ENCODE peak calls at places on chromosomes 16 and 17, in four cellular contexts. S is HCT116, V is K562, N is HepG2. G is an unnamed sample.

GRCh38 chr17:75799402-75799801 is 14.8 kb downstream of the UNK start:
- DNase-seq in S (no peak), N (no peak), V (peak; percentile 27), G (no peak)

GRCh38 chr17:4548721-4549531 is 6.3 kb downstream of the MYBBP1A start:
- DNase-seq in V (no peak), S (no peak), N (no peak), G (no peak)

GRCh38 chr16:75218256-75219076 is at the start of gene CTRB1:
- DNase-seq in N (no peak), S (no peak), V (no peak), G (no peak)

GRCh38 chr17:1234455-1234854 is 35.8 kb upstream of the BHLHA9 start:
- DNase-seq in S (no peak), V (no peak), N (no peak), G (no peak)

GRCh38 chr16:31451681-31452351 is 7.5 kb upstream of the ARMC5 start:
- DNase-seq in V (peak; percentile 65), N (peak; percentile 81), S (peak; percentile 65), G (no peak)

GRCh38 chr16:88842308-88842756 is 14.4 kb downstream of the GALNS start:
- DNase-seq in S (no peak), V (no peak), N (no peak), G (no peak)

GRCh38 chr16:30948087-30948955 is 547 bp upstream of the ORAI3 start:
- DNase-seq in N (peak; percentile 82), V (peak; percentile 73), S (peak; percentile 92), G (no peak)

GRCh38 chr17:16286947-16287562 is 66.2 kb downstream of the CENPV start:
- DNase-seq in S (no peak), V (no peak), N (no peak), G (peak; percentile 12)

GRCh38 chr16:4749700-4750257 is 15.4 kb downstream of the DNAAF8 start:
- DNase-seq in V (no peak), N (no peak), S (no peak), G (no peak)

GRCh38 chr16:1920727-1921155 is 2.5 kb upstream of the HS3ST6 start:
- DNase-seq in V (peak; percentile 83), N (no peak), S (no peak), G (no peak)

GRCh38 chr16:28301154-28301553 is 8.8 kb downstream of the SBK1 start:
- DNase-seq in V (no peak), S (no peak), N (no peak), G (no peak)

GRCh38 chr16:4369006-4369766 is 2.5 kb upstream of the VASN start:
- DNase-seq in N (no peak), S (no peak), V (no peak), G (no peak)

GRCh38 chr17:17959520-17960361 is 12.5 kb downstream of the TOM1L2 start:
- DNase-seq in N (no peak), S (no peak), V (no peak), G (peak; percentile 69)

GRCh38 chr17:43676471-43676870 is 14.7 kb upstream of the MEOX1 start:
- DNase-seq in V (no peak), S (no peak), N (peak; percentile 25), G (no peak)

GRCh38 chr16:51500306-51500705 is 349.2 kb upstream of the SALL1 start:
- DNase-seq in S (no peak), N (no peak), V (no peak), G (no peak)

GRCh38 chr16:51388516-51388951 is 237.5 kb upstream of the SALL1 start:
- DNase-seq in N (no peak), S (no peak), V (no peak), G (no peak)

GRCh38 chr16:970379-970765 is 412 bp downstream of the LMF1 start:
- DNase-seq in S (no peak), V (no peak), N (no peak), G (no peak)

GRCh38 chr16:89308391-89309333 is 91.2 kb downstream of the ZNF778 start:
- DNase-seq in S (no peak), V (peak; percentile 65), N (no peak), G (no peak)

GRCh38 chr17:32780721-32781120 is 96.2 kb downstream of the MYO1D start:
- DNase-seq in N (no peak), V (no peak), S (no peak), G (no peak)

GRCh38 chr17:61362852-61363600 is 36.6 kb upstream of the TBX2 start:
- DNase-seq in V (no peak), S (no peak), N (peak; percentile 57), G (no peak)

GRCh38 chr16:67942200-67942509 is 1.8 kb downstream of the LCAT start:
- DNase-seq in V (peak; percentile 64), N (peak; percentile 61), S (no peak), G (no peak)

GRCh38 chr17:64001091-64001579 is 3.0 kb downstream of the PRR29 start:
- DNase-seq in V (peak; percentile 5), S (no peak), N (no peak), G (no peak)

GRCh38 chr16:85524630-85525463 is 88.3 kb upstream of the GSE1 start:
- DNase-seq in S (no peak), V (no peak), N (peak; percentile 85), G (no peak)

GRCh38 chr16:73025111-73025505 is 22.8 kb downstream of the ZFHX3 start:
- DNase-seq in V (no peak), S (no peak), N (no peak), G (no peak)

GRCh38 chr16:85399583-85400284 is 213.4 kb upstream of the GSE1 start:
- DNase-seq in N (no peak), S (no peak), V (no peak), G (no peak)

GRCh38 chr16:72480926-72481325 is 309.0 kb upstream of the PMFBP1 start:
- DNase-seq in S (no peak), N (no peak), V (no peak), G (no peak)

GRCh38 chr16:81647527-81647926 is 131.6 kb upstream of the PLCG2 start:
- DNase-seq in S (peak; percentile 76), V (peak; percentile 59), N (no peak), G (peak; percentile 36)

GRCh38 chr17:3641014-3641413 is 4.5 kb downstream of the CTNS start:
- DNase-seq in V (no peak), N (no peak), S (no peak), G (no peak)

GRCh38 chr17:16583781-16584180 is 14.8 kb upstream of the ZNF287 start:
- DNase-seq in S (no peak), V (no peak), N (no peak), G (no peak)

GRCh38 chr17:50697076-50697475 is 10.6 kb downstream of the ANKRD40 start:
- DNase-seq in V (no peak), N (no peak), S (no peak), G (no peak)

GRCh38 chr16:77967054-77968035 is 55.0 kb upstream of the CLEC3A start:
- DNase-seq in N (no peak), V (no peak), S (no peak), G (no peak)

GRCh38 chr17:64118452-64118979 is 11.4 kb downstream of the ERN1 start:
- DNase-seq in N (no peak), V (peak; percentile 60), S (no peak), G (no peak)

GRCh38 chr16:55711959-55712876 is 56.4 kb downstream of the SLC6A2 start:
- DNase-seq in V (peak; percentile 73), S (peak; percentile 31), N (peak; percentile 61), G (peak; percentile 17)

GRCh38 chr16:66478733-66479511 is 51.8 kb downstream of the BEAN1 start:
- DNase-seq in N (peak; percentile 63), S (peak; percentile 54), V (peak; percentile 78), G (peak; percentile 39)

DNA sequence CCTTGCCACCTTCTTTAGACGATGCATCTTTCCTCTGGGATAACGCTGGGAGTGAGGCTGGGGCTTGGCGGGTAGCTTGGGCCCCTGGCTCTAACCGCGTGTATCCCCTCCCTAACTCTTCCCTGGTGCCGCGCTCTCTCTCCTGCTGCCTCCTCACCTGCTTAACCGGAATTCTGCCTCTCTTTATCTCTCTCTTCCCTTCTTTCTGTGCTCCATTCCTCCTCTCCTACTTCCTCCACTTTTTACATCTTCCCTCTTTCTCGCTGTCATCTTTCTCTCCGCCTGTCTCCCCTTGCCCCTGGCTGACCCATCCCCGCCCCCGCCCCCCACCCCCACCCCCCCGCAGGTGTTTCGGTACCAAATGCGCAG is 2.7 kb downstream of the LHX1 start:
- DNase-seq in N (no peak), S (no peak), V (no peak), G (no peak)
- H3K4me3 ChIP-seq in N (no peak overlapping the region), S (no peak overlapping the region), V (no peak overlapping the region), G (peak overlapping the region; percentile 84)

GRCh38 chr16:69145658-69146057 is 13.2 kb downstream of the UTP4 start:
- DNase-seq in S (no peak), N (no peak), V (no peak), G (no peak)
- TF ChIP-seq TCF7L2 in S (no peak), N (no peak), V (no peak), G (no peak)

DNA sequence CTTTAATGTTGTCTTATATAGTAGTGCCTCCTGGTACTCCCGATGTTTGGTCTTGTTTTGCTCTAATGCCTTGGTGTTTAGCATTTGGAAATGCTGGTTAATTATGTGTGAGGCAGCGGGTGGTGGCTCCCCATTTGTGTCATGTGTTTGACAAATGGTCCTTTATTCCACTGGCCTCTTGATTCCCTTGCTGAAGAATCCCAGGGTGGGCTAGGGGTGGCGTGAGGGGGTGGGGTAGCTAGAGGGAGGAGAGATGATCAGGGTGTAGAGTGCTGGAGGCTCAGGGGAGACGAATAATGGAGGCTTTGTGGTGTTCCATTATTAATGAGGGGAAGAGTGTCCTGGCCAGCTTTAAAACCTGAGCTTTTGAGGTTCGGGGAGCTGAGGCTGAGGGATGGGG is 5.4 kb downstream of the DYNLL2 start:
- DNase-seq in S (no peak), N (no peak), V (peak; percentile 10), G (no peak)
- H3K4me3 ChIP-seq in S (no peak overlapping the region), N (no peak overlapping the region), V (no peak overlapping the region), G (no peak overlapping the region)

DNA sequence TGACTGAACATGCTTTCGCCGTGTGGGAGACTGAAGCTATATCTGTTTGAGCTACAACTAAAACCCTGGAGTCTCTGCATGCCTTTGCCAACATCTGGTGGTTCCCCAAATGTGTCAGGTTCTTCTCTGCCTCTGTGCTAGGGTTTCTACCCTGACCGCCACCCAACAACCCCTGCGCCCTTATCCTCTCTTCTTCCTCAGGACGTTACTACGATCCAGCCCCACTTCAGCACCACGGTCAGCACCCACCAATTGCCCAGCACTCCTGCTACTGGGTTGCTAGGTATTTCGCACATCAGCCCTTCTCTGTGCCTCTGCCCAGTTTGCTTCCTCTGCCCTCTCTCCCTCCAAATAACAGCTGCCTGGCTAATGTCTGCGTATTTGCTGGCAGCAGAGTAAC is 106.3 kb upstream of the HSBP1 start:
- DNase-seq in V (peak; percentile 58), S (no peak), N (peak; percentile 33), G (no peak)
- TF ChIP-seq TCF7L2 in V (no peak), S (no peak), N (no peak), G (no peak)

GRCh38 chr17:48732688-48733629 is 4.4 kb upstream of the HOXB13 start:
- DNase-seq in V (no peak), S (no peak), N (no peak), G (no peak)
- H3K4me3 ChIP-seq in V (no peak overlapping the region), S (no peak overlapping the region), N (no peak overlapping the region), G (no peak overlapping the region)

DNA sequence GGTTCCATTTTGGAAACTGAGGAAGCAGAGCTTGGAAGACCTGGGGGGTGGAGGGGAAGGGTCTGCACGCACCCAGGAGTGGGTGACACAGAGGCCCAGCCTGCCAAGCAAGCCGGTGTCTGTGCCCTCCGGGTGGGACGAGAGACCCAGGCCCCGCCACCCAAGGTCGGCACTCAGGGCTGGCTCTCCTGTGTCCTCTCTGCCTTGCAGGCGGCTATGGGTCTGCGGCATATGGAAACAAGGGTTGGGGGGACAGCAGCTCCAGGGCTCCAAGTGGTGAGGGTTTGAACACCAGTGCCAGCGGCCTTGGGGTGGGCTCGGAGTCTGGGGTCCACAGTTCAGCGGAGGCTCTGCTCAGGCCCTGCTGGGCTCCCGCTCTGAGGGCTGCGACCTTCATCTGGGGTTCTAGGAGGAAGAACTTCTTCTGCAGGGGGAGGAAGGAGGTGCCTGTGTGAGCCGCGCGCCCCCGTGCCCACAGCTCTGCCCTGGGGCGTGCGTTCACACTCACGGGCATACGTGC is 4.6 kb upstream of the CD7 start:
- DNase-seq in N (no peak), S (no peak), V (no peak), G (no peak)
- TF ChIP-seq TCF7L2 in N (no peak), S (no peak), V (no peak), G (no peak)